ENCODE peak calls at places on chromosomes 6 and 20, in five cellular contexts. One of them, this sample, is unnamed.

GRCh38 chr6:159728552-159728951 is 1.2 kb downstream of the WTAP start:
- DNase-seq in EL: no peak
- DNase-seq in kidney epithelial cell: no peak
- DNase-seq in MCF 10A: peak; percentile 8
- DNase-seq in stimulated activated CD4-positive, alpha-beta T cell treated with anti-CD3 and anti-CD28 coated beads, TNF-alpha, amount 100 ng/mL, for 1 hour: no peak
- DNase-seq in this sample: no peak

GRCh38 chr6:116385462-116385807 is 14.7 kb downstream of the DSE start:
- DNase-seq in EL: peak; percentile 73
- DNase-seq in kidney epithelial cell: no peak
- DNase-seq in MCF 10A: peak; percentile 74
- DNase-seq in stimulated activated CD4-positive, alpha-beta T cell treated with anti-CD3 and anti-CD28 coated beads, TNF-alpha, amount 100 ng/mL, for 1 hour: no peak
- DNase-seq in this sample: no peak

GRCh38 chr6:1390071-1390804 is 862 bp downstream of the FOXF2 start:
- DNase-seq in EL: peak; percentile 67
- DNase-seq in kidney epithelial cell: peak; percentile 5
- DNase-seq in MCF 10A: peak; percentile 60
- DNase-seq in stimulated activated CD4-positive, alpha-beta T cell treated with anti-CD3 and anti-CD28 coated beads, TNF-alpha, amount 100 ng/mL, for 1 hour: no peak
- DNase-seq in this sample: no peak

GRCh38 chr6:70843328-70843918 is 113.4 kb downstream of the B3GAT2 start:
- DNase-seq in EL: no peak
- DNase-seq in kidney epithelial cell: no peak
- DNase-seq in MCF 10A: no peak
- DNase-seq in stimulated activated CD4-positive, alpha-beta T cell treated with anti-CD3 and anti-CD28 coated beads, TNF-alpha, amount 100 ng/mL, for 1 hour: no peak
- DNase-seq in this sample: no peak

GRCh38 chr6:23202207-23202606 is 632.8 kb downstream of the HDGFL1 start:
- DNase-seq in EL: no peak
- DNase-seq in kidney epithelial cell: no peak
- DNase-seq in MCF 10A: no peak
- DNase-seq in stimulated activated CD4-positive, alpha-beta T cell treated with anti-CD3 and anti-CD28 coated beads, TNF-alpha, amount 100 ng/mL, for 1 hour: no peak
- DNase-seq in this sample: no peak

GRCh38 chr6:52538921-52539354 is 37.9 kb downstream of the TRAM2 start:
- DNase-seq in EL: peak; percentile 96
- DNase-seq in kidney epithelial cell: no peak
- DNase-seq in MCF 10A: no peak
- DNase-seq in stimulated activated CD4-positive, alpha-beta T cell treated with anti-CD3 and anti-CD28 coated beads, TNF-alpha, amount 100 ng/mL, for 1 hour: no peak
- DNase-seq in this sample: no peak

GRCh38 chr6:127945434-127946097 is 44.7 kb upstream of the THEMIS start:
- DNase-seq in EL: no peak
- DNase-seq in kidney epithelial cell: no peak
- DNase-seq in MCF 10A: no peak
- DNase-seq in stimulated activated CD4-positive, alpha-beta T cell treated with anti-CD3 and anti-CD28 coated beads, TNF-alpha, amount 100 ng/mL, for 1 hour: no peak
- DNase-seq in this sample: no peak

GRCh38 chr6:134316733-134317431 is 1.0 kb downstream of the SGK1 start:
- DNase-seq in EL: no peak
- DNase-seq in kidney epithelial cell: no peak
- DNase-seq in MCF 10A: no peak
- DNase-seq in stimulated activated CD4-positive, alpha-beta T cell treated with anti-CD3 and anti-CD28 coated beads, TNF-alpha, amount 100 ng/mL, for 1 hour: no peak
- DNase-seq in this sample: no peak

GRCh38 chr6:13331516-13332348 is 3.4 kb upstream of the TBC1D7 start:
- DNase-seq in EL: peak; percentile 29
- DNase-seq in kidney epithelial cell: no peak
- DNase-seq in MCF 10A: peak; percentile 25
- DNase-seq in stimulated activated CD4-positive, alpha-beta T cell treated with anti-CD3 and anti-CD28 coated beads, TNF-alpha, amount 100 ng/mL, for 1 hour: no peak
- DNase-seq in this sample: no peak

GRCh38 chr6:143605894-143606293 is 71.9 kb upstream of the PHACTR2 start:
- DNase-seq in EL: no peak
- DNase-seq in kidney epithelial cell: no peak
- DNase-seq in MCF 10A: no peak
- DNase-seq in stimulated activated CD4-positive, alpha-beta T cell treated with anti-CD3 and anti-CD28 coated beads, TNF-alpha, amount 100 ng/mL, for 1 hour: no peak
- DNase-seq in this sample: no peak

GRCh38 chr20:20261159-20261558 is 106.7 kb upstream of the INSM1 start:
- DNase-seq in EL: no peak
- DNase-seq in kidney epithelial cell: no peak
- DNase-seq in MCF 10A: no peak
- DNase-seq in stimulated activated CD4-positive, alpha-beta T cell treated with anti-CD3 and anti-CD28 coated beads, TNF-alpha, amount 100 ng/mL, for 1 hour: no peak
- DNase-seq in this sample: no peak

GRCh38 chr6:53326372-53327016 is 22.3 kb downstream of the ELOVL5 start:
- DNase-seq in EL: peak; percentile 99
- DNase-seq in kidney epithelial cell: peak; percentile 80
- DNase-seq in MCF 10A: peak; percentile 97
- DNase-seq in stimulated activated CD4-positive, alpha-beta T cell treated with anti-CD3 and anti-CD28 coated beads, TNF-alpha, amount 100 ng/mL, for 1 hour: no peak
- DNase-seq in this sample: peak; percentile 44

GRCh38 chr6:151269318-151269995 is 29.7 kb downstream of the AKAP12 start:
- DNase-seq in EL: peak; percentile 65
- DNase-seq in kidney epithelial cell: no peak
- DNase-seq in MCF 10A: peak; percentile 55
- DNase-seq in stimulated activated CD4-positive, alpha-beta T cell treated with anti-CD3 and anti-CD28 coated beads, TNF-alpha, amount 100 ng/mL, for 1 hour: no peak
- DNase-seq in this sample: no peak

GRCh38 chr6:97460394-97460793 is 177.4 kb upstream of the MMS22L start:
- DNase-seq in EL: no peak
- DNase-seq in kidney epithelial cell: no peak
- DNase-seq in MCF 10A: no peak
- DNase-seq in stimulated activated CD4-positive, alpha-beta T cell treated with anti-CD3 and anti-CD28 coated beads, TNF-alpha, amount 100 ng/mL, for 1 hour: no peak
- DNase-seq in this sample: no peak

GRCh38 chr6:27468334-27468733 is 4.6 kb downstream of the ZNF184 start:
- DNase-seq in EL: no peak
- DNase-seq in kidney epithelial cell: no peak
- DNase-seq in MCF 10A: no peak
- DNase-seq in stimulated activated CD4-positive, alpha-beta T cell treated with anti-CD3 and anti-CD28 coated beads, TNF-alpha, amount 100 ng/mL, for 1 hour: no peak
- DNase-seq in this sample: no peak

GRCh38 chr20:10352934-10353866 is 80.8 kb downstream of the MKKS start:
- DNase-seq in EL: peak; percentile 14
- DNase-seq in kidney epithelial cell: no peak
- DNase-seq in MCF 10A: peak; percentile 31
- DNase-seq in stimulated activated CD4-positive, alpha-beta T cell treated with anti-CD3 and anti-CD28 coated beads, TNF-alpha, amount 100 ng/mL, for 1 hour: no peak
- DNase-seq in this sample: no peak

GRCh38 chr6:27940766-27941165 is 16.3 kb upstream of the OR2B6 start:
- DNase-seq in EL: no peak
- DNase-seq in kidney epithelial cell: no peak
- DNase-seq in MCF 10A: no peak
- DNase-seq in stimulated activated CD4-positive, alpha-beta T cell treated with anti-CD3 and anti-CD28 coated beads, TNF-alpha, amount 100 ng/mL, for 1 hour: no peak
- DNase-seq in this sample: no peak

GRCh38 chr6:16148498-16148897 is 19.6 kb downstream of the MYLIP start:
- DNase-seq in EL: no peak
- DNase-seq in kidney epithelial cell: peak; percentile 76
- DNase-seq in MCF 10A: no peak
- DNase-seq in stimulated activated CD4-positive, alpha-beta T cell treated with anti-CD3 and anti-CD28 coated beads, TNF-alpha, amount 100 ng/mL, for 1 hour: no peak
- DNase-seq in this sample: no peak

GRCh38 chr6:110039996-110040383 is 61.9 kb downstream of the GPR6 start:
- DNase-seq in EL: peak; percentile 53
- DNase-seq in kidney epithelial cell: no peak
- DNase-seq in MCF 10A: peak; percentile 47
- DNase-seq in stimulated activated CD4-positive, alpha-beta T cell treated with anti-CD3 and anti-CD28 coated beads, TNF-alpha, amount 100 ng/mL, for 1 hour: no peak
- DNase-seq in this sample: no peak

This sample was measured in Right ventricle myocardium superior.